ENCODE peak calls at places on chromosomes 3 and 15, in eight cellular contexts. One of them, this sample, is unnamed.
A peak's percentile ranks its signal among the peaks of the same experiment; 100 is the strongest.

GRCh38 chr3:109224333-109224732 is 87.8 kb downstream of the C3orf85 start:
- DNase-seq in dorsolateral prefrontal cortex: no peak
- DNase-seq in ovary: no peak
- DNase-seq in esophagus muscularis mucosa: no peak
- DNase-seq in transverse colon: peak; percentile 67
- DNase-seq in DND-41: no peak
- DNase-seq in heart left ventricle: no peak
- DNase-seq in tibial artery: no peak
- DNase-seq in this sample: no peak

GRCh38 chr15:94480289-94480834 is 249.0 kb downstream of the MCTP2 start:
- DNase-seq in DND-41: no peak
- DNase-seq in esophagus muscularis mucosa: no peak
- DNase-seq in transverse colon: no peak
- DNase-seq in heart left ventricle: no peak
- DNase-seq in tibial artery: no peak
- DNase-seq in ovary: no peak
- DNase-seq in dorsolateral prefrontal cortex: no peak
- DNase-seq in this sample: no peak

GRCh38 chr3:66350601-66351000 is 129.8 kb downstream of the SLC25A26 start:
- DNase-seq in esophagus muscularis mucosa: no peak
- DNase-seq in DND-41: no peak
- DNase-seq in ovary: no peak
- DNase-seq in tibial artery: no peak
- DNase-seq in dorsolateral prefrontal cortex: no peak
- DNase-seq in heart left ventricle: no peak
- DNase-seq in transverse colon: no peak
- DNase-seq in this sample: no peak

GRCh38 chr3:73508330-73508954 is 116.3 kb downstream of the PDZRN3 start:
- DNase-seq in ovary: peak; percentile 44
- DNase-seq in dorsolateral prefrontal cortex: no peak
- DNase-seq in tibial artery: peak; percentile 54
- DNase-seq in transverse colon: peak; percentile 54
- DNase-seq in esophagus muscularis mucosa: peak; percentile 92
- DNase-seq in DND-41: peak; percentile 45
- DNase-seq in heart left ventricle: no peak
- DNase-seq in this sample: no peak

GRCh38 chr15:96593735-96594134 is 263.2 kb downstream of the NR2F2 start:
- DNase-seq in heart left ventricle: no peak
- DNase-seq in esophagus muscularis mucosa: no peak
- DNase-seq in tibial artery: no peak
- DNase-seq in ovary: no peak
- DNase-seq in transverse colon: no peak
- DNase-seq in DND-41: no peak
- DNase-seq in dorsolateral prefrontal cortex: no peak
- DNase-seq in this sample: no peak

GRCh38 chr3:67561995-67562394 is 92.4 kb downstream of the SUCLG2 start:
- DNase-seq in transverse colon: no peak
- DNase-seq in dorsolateral prefrontal cortex: no peak
- DNase-seq in esophagus muscularis mucosa: no peak
- DNase-seq in tibial artery: no peak
- DNase-seq in DND-41: no peak
- DNase-seq in ovary: no peak
- DNase-seq in heart left ventricle: no peak
- DNase-seq in this sample: no peak

GRCh38 chr3:126117786-126118185 is 33.9 kb upstream of the SLC41A3 start:
- DNase-seq in ovary: no peak
- DNase-seq in DND-41: no peak
- DNase-seq in dorsolateral prefrontal cortex: peak; percentile 15
- DNase-seq in transverse colon: peak; percentile 2
- DNase-seq in esophagus muscularis mucosa: peak; percentile 90
- DNase-seq in heart left ventricle: peak; percentile 49
- DNase-seq in tibial artery: no peak
- DNase-seq in this sample: peak; percentile 55

GRCh38 chr3:112531358-112531781 is 30.4 kb downstream of the ATG3 start:
- DNase-seq in tibial artery: no peak
- DNase-seq in ovary: no peak
- DNase-seq in DND-41: no peak
- DNase-seq in heart left ventricle: no peak
- DNase-seq in transverse colon: no peak
- DNase-seq in esophagus muscularis mucosa: no peak
- DNase-seq in dorsolateral prefrontal cortex: no peak
- DNase-seq in this sample: no peak

GRCh38 chr15:82850731-82851130 is 41.3 kb downstream of the WHAMM start:
- DNase-seq in esophagus muscularis mucosa: peak; percentile 26
- DNase-seq in dorsolateral prefrontal cortex: no peak
- DNase-seq in ovary: no peak
- DNase-seq in transverse colon: no peak
- DNase-seq in heart left ventricle: no peak
- DNase-seq in tibial artery: no peak
- DNase-seq in DND-41: no peak
- DNase-seq in this sample: no peak

GRCh38 chr3:126267169-126267975 is 87.0 kb upstream of the ALDH1L1 start:
- DNase-seq in transverse colon: peak; percentile 49
- DNase-seq in esophagus muscularis mucosa: peak; percentile 94
- DNase-seq in tibial artery: peak; percentile 84
- DNase-seq in heart left ventricle: peak; percentile 79
- DNase-seq in ovary: peak; percentile 77
- DNase-seq in dorsolateral prefrontal cortex: peak; percentile 80
- DNase-seq in DND-41: no peak
- DNase-seq in this sample: peak; percentile 96

GRCh38 chr15:63465104-63465503 is 39.3 kb upstream of the USP3 start:
- DNase-seq in tibial artery: no peak
- DNase-seq in transverse colon: no peak
- DNase-seq in DND-41: no peak
- DNase-seq in ovary: no peak
- DNase-seq in esophagus muscularis mucosa: no peak
- DNase-seq in dorsolateral prefrontal cortex: no peak
- DNase-seq in heart left ventricle: no peak
- DNase-seq in this sample: no peak

GRCh38 chr3:99645277-99646106 is 7.1 kb downstream of the COL8A1 start:
- DNase-seq in ovary: no peak
- DNase-seq in DND-41: no peak
- DNase-seq in tibial artery: no peak
- DNase-seq in heart left ventricle: no peak
- DNase-seq in esophagus muscularis mucosa: no peak
- DNase-seq in dorsolateral prefrontal cortex: no peak
- DNase-seq in transverse colon: no peak
- DNase-seq in this sample: no peak

GRCh38 chr3:52385157-52385556 is 59.7 kb downstream of the SEMA3G start:
- DNase-seq in heart left ventricle: no peak
- DNase-seq in DND-41: peak; percentile 51
- DNase-seq in tibial artery: no peak
- DNase-seq in transverse colon: no peak
- DNase-seq in ovary: no peak
- DNase-seq in esophagus muscularis mucosa: no peak
- DNase-seq in dorsolateral prefrontal cortex: no peak
- DNase-seq in this sample: no peak

GRCh38 chr3:75101329-75102147 is 487.1 kb upstream of the CNTN3 start:
- DNase-seq in heart left ventricle: peak; percentile 22
- DNase-seq in transverse colon: no peak
- DNase-seq in tibial artery: no peak
- DNase-seq in DND-41: no peak
- DNase-seq in dorsolateral prefrontal cortex: no peak
- DNase-seq in esophagus muscularis mucosa: no peak
- DNase-seq in ovary: no peak
- DNase-seq in this sample: peak; percentile 62

GRCh38 chr3:114319453-114319852 is 25.6 kb downstream of the TIGIT start:
- DNase-seq in transverse colon: no peak
- DNase-seq in tibial artery: no peak
- DNase-seq in heart left ventricle: no peak
- DNase-seq in esophagus muscularis mucosa: no peak
- DNase-seq in dorsolateral prefrontal cortex: no peak
- DNase-seq in DND-41: no peak
- DNase-seq in ovary: no peak
- DNase-seq in this sample: no peak

GRCh38 chr3:58051196-58051595 is 43.0 kb downstream of the FLNB start:
- DNase-seq in ovary: peak; percentile 51
- DNase-seq in tibial artery: no peak
- DNase-seq in heart left ventricle: no peak
- DNase-seq in dorsolateral prefrontal cortex: no peak
- DNase-seq in transverse colon: no peak
- DNase-seq in DND-41: no peak
- DNase-seq in esophagus muscularis mucosa: no peak
- DNase-seq in this sample: no peak

GRCh38 chr3:152258448-152259302 is 10.1 kb upstream of the MBNL1 start:
- DNase-seq in tibial artery: peak; percentile 83
- DNase-seq in dorsolateral prefrontal cortex: no peak
- DNase-seq in esophagus muscularis mucosa: no peak
- DNase-seq in DND-41: no peak
- DNase-seq in heart left ventricle: no peak
- DNase-seq in ovary: peak; percentile 44
- DNase-seq in transverse colon: peak; percentile 49
- DNase-seq in this sample: peak; percentile 94

GRCh38 chr3:135929670-135930069 is 35.9 kb upstream of the PPP2R3A start:
- DNase-seq in DND-41: no peak
- DNase-seq in heart left ventricle: no peak
- DNase-seq in ovary: peak; percentile 26
- DNase-seq in dorsolateral prefrontal cortex: no peak
- DNase-seq in esophagus muscularis mucosa: peak; percentile 85
- DNase-seq in tibial artery: peak; percentile 26
- DNase-seq in transverse colon: peak; percentile 15
- DNase-seq in this sample: no peak

GRCh38 chr15:50435772-50436171 is 11.6 kb downstream of the USP8 start:
- DNase-seq in esophagus muscularis mucosa: no peak
- DNase-seq in tibial artery: no peak
- DNase-seq in transverse colon: no peak
- DNase-seq in ovary: no peak
- DNase-seq in DND-41: no peak
- DNase-seq in dorsolateral prefrontal cortex: no peak
- DNase-seq in heart left ventricle: no peak
- DNase-seq in this sample: no peak

GRCh38 chr15:85424154-85424553 is 43.8 kb downstream of the AKAP13 start:
- DNase-seq in DND-41: no peak
- DNase-seq in transverse colon: no peak
- DNase-seq in dorsolateral prefrontal cortex: no peak
- DNase-seq in tibial artery: no peak
- DNase-seq in heart left ventricle: no peak
- DNase-seq in ovary: no peak
- DNase-seq in esophagus muscularis mucosa: no peak
- DNase-seq in this sample: no peak

GRCh38 chr3:184196536-184196935 is 10.5 kb downstream of the ABCF3 start:
- DNase-seq in heart left ventricle: no peak
- DNase-seq in DND-41: no peak
- DNase-seq in tibial artery: no peak
- DNase-seq in dorsolateral prefrontal cortex: no peak
- DNase-seq in esophagus muscularis mucosa: no peak
- DNase-seq in transverse colon: no peak
- DNase-seq in ovary: peak; percentile 39
- DNase-seq in this sample: no peak

GRCh38 chr3:56468184-56469106 is at the start of gene ERC2:
- DNase-seq in heart left ventricle: peak; percentile 61
- DNase-seq in tibial artery: no peak
- DNase-seq in transverse colon: peak; percentile 12
- DNase-seq in DND-41: no peak
- DNase-seq in dorsolateral prefrontal cortex: peak; percentile 55
- DNase-seq in esophagus muscularis mucosa: no peak
- DNase-seq in ovary: peak; percentile 53
- DNase-seq in this sample: no peak
- H3K4me3 ChIP-seq in heart left ventricle: peak within 1 kb of the TSS; percentile 68
- H3K4me3 ChIP-seq in tibial artery: peak within 1 kb of the TSS; percentile 56
- H3K4me3 ChIP-seq in transverse colon: no peak within 1 kb of the TSS
- H3K4me3 ChIP-seq in DND-41: no peak within 1 kb of the TSS
- H3K4me3 ChIP-seq in dorsolateral prefrontal cortex: peak within 1 kb of the TSS; percentile 62
- H3K4me3 ChIP-seq in esophagus muscularis mucosa: peak within 1 kb of the TSS; percentile 54
- H3K4me3 ChIP-seq in ovary: peak within 1 kb of the TSS; percentile 36
- H3K4me3 ChIP-seq in this sample: peak within 1 kb of the TSS; percentile 71

GRCh38 chr3:187484547-187485325 is 116.6 kb downstream of the RTP4 start:
- DNase-seq in heart left ventricle: no peak
- DNase-seq in ovary: no peak
- DNase-seq in dorsolateral prefrontal cortex: no peak
- DNase-seq in tibial artery: no peak
- DNase-seq in DND-41: no peak
- DNase-seq in transverse colon: no peak
- DNase-seq in esophagus muscularis mucosa: no peak
- DNase-seq in this sample: no peak

GRCh38 chr3:187491371-187491770 is 123.2 kb downstream of the RTP4 start:
- DNase-seq in transverse colon: no peak
- DNase-seq in ovary: no peak
- DNase-seq in tibial artery: no peak
- DNase-seq in esophagus muscularis mucosa: peak; percentile 53
- DNase-seq in dorsolateral prefrontal cortex: no peak
- DNase-seq in DND-41: no peak
- DNase-seq in heart left ventricle: no peak
- DNase-seq in this sample: no peak

GRCh38 chr3:187490366-187490765 is 122.2 kb downstream of the RTP4 start:
- DNase-seq in transverse colon: no peak
- DNase-seq in heart left ventricle: no peak
- DNase-seq in esophagus muscularis mucosa: no peak
- DNase-seq in DND-41: no peak
- DNase-seq in ovary: no peak
- DNase-seq in dorsolateral prefrontal cortex: no peak
- DNase-seq in tibial artery: no peak
- DNase-seq in this sample: no peak
- H3K27ac ChIP-seq in transverse colon: no peak overlapping the region
- H3K27ac ChIP-seq in heart left ventricle: no peak overlapping the region
- H3K27ac ChIP-seq in esophagus muscularis mucosa: no peak overlapping the region
- H3K27ac ChIP-seq in DND-41: no peak overlapping the region
- H3K27ac ChIP-seq in ovary: no peak overlapping the region
- H3K27ac ChIP-seq in dorsolateral prefrontal cortex: no peak overlapping the region
- H3K27ac ChIP-seq in tibial artery: no peak overlapping the region
- H3K27ac ChIP-seq in this sample: no peak overlapping the region

GRCh38 chr15:40785814-40786213 is 16.0 kb downstream of the C15orf62 start:
- DNase-seq in dorsolateral prefrontal cortex: no peak
- DNase-seq in transverse colon: no peak
- DNase-seq in ovary: no peak
- DNase-seq in tibial artery: no peak
- DNase-seq in esophagus muscularis mucosa: no peak
- DNase-seq in DND-41: no peak
- DNase-seq in heart left ventricle: no peak
- DNase-seq in this sample: no peak

GRCh38 chr15:40787344-40787841 is 17.6 kb downstream of the C15orf62 start:
- DNase-seq in heart left ventricle: no peak
- DNase-seq in DND-41: peak; percentile 80
- DNase-seq in tibial artery: no peak
- DNase-seq in dorsolateral prefrontal cortex: no peak
- DNase-seq in transverse colon: peak; percentile 85
- DNase-seq in ovary: no peak
- DNase-seq in esophagus muscularis mucosa: no peak
- DNase-seq in this sample: no peak

GRCh38 chr15:40782609-40783227 is 12.9 kb downstream of the C15orf62 start:
- DNase-seq in dorsolateral prefrontal cortex: no peak
- DNase-seq in ovary: no peak
- DNase-seq in transverse colon: peak; percentile 86
- DNase-seq in DND-41: peak; percentile 69
- DNase-seq in heart left ventricle: no peak
- DNase-seq in esophagus muscularis mucosa: no peak
- DNase-seq in tibial artery: no peak
- DNase-seq in this sample: no peak

GRCh38 chr15:40787991-40788390 is 18.2 kb downstream of the C15orf62 start:
- DNase-seq in heart left ventricle: no peak
- DNase-seq in dorsolateral prefrontal cortex: no peak
- DNase-seq in transverse colon: no peak
- DNase-seq in esophagus muscularis mucosa: no peak
- DNase-seq in ovary: no peak
- DNase-seq in tibial artery: no peak
- DNase-seq in DND-41: no peak
- DNase-seq in this sample: no peak

GRCh38 chr15:40785158-40785557 is 15.4 kb downstream of the C15orf62 start:
- DNase-seq in tibial artery: no peak
- DNase-seq in ovary: no peak
- DNase-seq in DND-41: no peak
- DNase-seq in esophagus muscularis mucosa: no peak
- DNase-seq in transverse colon: no peak
- DNase-seq in dorsolateral prefrontal cortex: no peak
- DNase-seq in heart left ventricle: no peak
- DNase-seq in this sample: no peak
- TF ChIP-seq CTCF in tibial artery: no peak
- TF ChIP-seq CTCF in ovary: no peak
- TF ChIP-seq CTCF in DND-41: no peak
- TF ChIP-seq CTCF in esophagus muscularis mucosa: no peak
- TF ChIP-seq CTCF in transverse colon: no peak
- TF ChIP-seq CTCF in dorsolateral prefrontal cortex: no peak
- TF ChIP-seq CTCF in heart left ventricle: no peak
- TF ChIP-seq CTCF in this sample: no peak

GRCh38 chr15:66270932-66271331 is 17.4 kb upstream of the MEGF11 start:
- DNase-seq in ovary: no peak
- DNase-seq in esophagus muscularis mucosa: no peak
- DNase-seq in transverse colon: no peak
- DNase-seq in DND-41: no peak
- DNase-seq in tibial artery: no peak
- DNase-seq in dorsolateral prefrontal cortex: no peak
- DNase-seq in heart left ventricle: no peak
- DNase-seq in this sample: no peak
- H3K4me3 ChIP-seq in ovary: no peak overlapping the region
- H3K4me3 ChIP-seq in esophagus muscularis mucosa: no peak overlapping the region
- H3K4me3 ChIP-seq in transverse colon: no peak overlapping the region
- H3K4me3 ChIP-seq in DND-41: no peak overlapping the region
- H3K4me3 ChIP-seq in tibial artery: no peak overlapping the region
- H3K4me3 ChIP-seq in dorsolateral prefrontal cortex: no peak overlapping the region
- H3K4me3 ChIP-seq in heart left ventricle: no peak overlapping the region
- H3K4me3 ChIP-seq in this sample: no peak overlapping the region

This sample was measured in coronary artery.